ENCODE peak calls at places on chromosomes 2 and 18, in four cellular contexts. G is neural progenitor cell, E is GM23338, C is hepatocyte. K is an unnamed sample.

GRCh38 chr2:47195149-47195548 is 40.0 kb upstream of the STPG4 start:
- DNase-seq in C (peak), E (no peak), G (no peak), K (no peak)

GRCh38 chr18:32480581-32480980 is 9.9 kb upstream of the GAREM1 start:
- DNase-seq in E (no peak), G (no peak), C (peak), K (no peak)

GRCh38 chr2:2573658-2574293 is 242.7 kb upstream of the MYT1L start:
- DNase-seq in C (no peak), G (no peak), E (no peak), K (peak)

GRCh38 chr2:181770145-181770544 is 89.8 kb upstream of the NEUROD1 start:
- DNase-seq in E (no peak), G (no peak), C (no peak), K (no peak)

GRCh38 chr2:112153501-112153900 is 15.3 kb downstream of the FBLN7 start:
- DNase-seq in C (no peak), G (no peak), E (no peak), K (no peak)

GRCh38 chr2:207541933-207542332 is 12.2 kb downstream of the CREB1 start:
- DNase-seq in E (no peak), C (no peak), G (no peak), K (no peak)

GRCh38 chr2:160913323-160913722 is 246.9 kb upstream of the TANK start:
- DNase-seq in C (no peak), E (no peak), G (no peak), K (no peak)

GRCh38 chr2:56369316-56369715 is 185.5 kb downstream of the CCDC85A start:
- DNase-seq in G (no peak), E (no peak), C (no peak), K (no peak)

GRCh38 chr2:105797298-105797819 is 52.6 kb downstream of the NCK2 start:
- DNase-seq in E (no peak), G (no peak), C (no peak), K (peak)

GRCh38 chr2:227082286-227082685 is 81.7 kb downstream of the COL4A4 start:
- DNase-seq in C (no peak), G (no peak), E (no peak), K (no peak)

GRCh38 chr2:174328309-174329156 is 6.2 kb upstream of the SP9 start:
- DNase-seq in G (peak), C (peak), E (peak), K (no peak)

GRCh38 chr2:95381212-95382127 is 21.0 kb upstream of the FAHD2A start:
- DNase-seq in G (no peak), C (no peak), E (no peak), K (no peak)

GRCh38 chr2:23244656-23245055 is 140.3 kb upstream of the KLHL29 start:
- DNase-seq in C (no peak), E (no peak), G (no peak), K (no peak)

GRCh38 chr2:203861197-203861596 is 6.4 kb upstream of the CTLA4 start:
- DNase-seq in E (no peak), C (no peak), G (no peak), K (no peak)

GRCh38 chr18:46536215-46536874 is 120.7 kb downstream of the LOXHD1 start:
- DNase-seq in E (no peak), G (no peak), C (no peak), K (no peak)

GRCh38 chr2:203394519-203395227 is 66.5 kb downstream of the ABI2 start:
- DNase-seq in G (peak), E (peak), C (no peak), K (no peak)

GRCh38 chr2:230054079-230054478 is 14.6 kb downstream of the SLC16A14 start:
- DNase-seq in C (no peak), G (no peak), E (no peak), K (no peak)

GRCh38 chr2:9266711-9267110 is 60.1 kb downstream of the ASAP2 start:
- DNase-seq in C (no peak), E (no peak), G (no peak), K (no peak)

GRCh38 chr2:137173514-137173913 is 408.2 kb downstream of the THSD7B start:
- DNase-seq in C (peak), E (peak), G (no peak), K (peak)

GRCh38 chr18:50749421-50749820 is 70.4 kb downstream of the MRO start:
- DNase-seq in E (no peak), C (no peak), G (no peak), K (no peak)

GRCh38 chr2:199744676-199745075 is 106.3 kb downstream of the FTCDNL1 start:
- DNase-seq in G (no peak), E (no peak), C (peak), K (no peak)

GRCh38 chr18:3180325-3180724 is 39.4 kb downstream of the MYOM1 start:
- DNase-seq in G (peak), C (no peak), E (peak), K (no peak)

GRCh38 chr2:158665536-158666302 is 129.4 kb upstream of the DAPL1 start:
- DNase-seq in E (no peak), G (no peak), C (no peak), K (no peak)

GRCh38 chr2:21993002-21993401 is 869.2 kb downstream of the TDRD15 start:
- DNase-seq in C (no peak), G (no peak), E (no peak), K (no peak)

GRCh38 chr2:190810981-190811587 is 69.5 kb upstream of the GLS start:
- DNase-seq in G (no peak), C (no peak), E (no peak), K (no peak)

GRCh38 chr2:72710418-72711152 is 115.2 kb downstream of the EXOC6B start:
- DNase-seq in G (no peak), C (no peak), E (no peak), K (no peak)

GRCh38 chr2:8491296-8492048 is 190.4 kb upstream of the ID2 start:
- DNase-seq in G (no peak), E (no peak), C (no peak), K (no peak)

GRCh38 chr2:121521359-121521758 is 9.3 kb upstream of the RNU4ATAC start:
- DNase-seq in C (no peak), G (peak), E (no peak), K (no peak)

GRCh38 chr18:46566111-46566510 is 90.9 kb downstream of the LOXHD1 start:
- DNase-seq in G (no peak), E (no peak), C (no peak), K (no peak)

DNA sequence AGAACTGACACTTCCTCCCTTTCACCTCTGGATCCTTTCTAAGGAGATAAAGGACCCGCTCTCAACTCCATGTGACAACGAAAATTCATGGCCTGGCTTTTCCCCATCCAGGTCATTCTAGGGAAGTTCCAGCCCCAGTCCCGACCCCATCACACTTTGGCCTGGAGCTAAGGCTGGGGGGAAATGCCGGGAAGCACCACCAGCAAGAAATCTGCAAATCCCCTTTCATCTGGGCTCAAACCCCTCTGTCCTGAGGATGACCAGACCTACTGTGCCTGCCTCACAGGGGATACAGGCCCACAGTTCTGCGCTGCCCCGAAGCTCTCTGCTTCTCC is 1.3 kb downstream of the SIX2 start:
- DNase-seq in E (no peak), G (peak), C (no peak), K (no peak)
- H3K4me3 ChIP-seq in E (peak), G (no peak), C (no peak), K (no peak)

DNA sequence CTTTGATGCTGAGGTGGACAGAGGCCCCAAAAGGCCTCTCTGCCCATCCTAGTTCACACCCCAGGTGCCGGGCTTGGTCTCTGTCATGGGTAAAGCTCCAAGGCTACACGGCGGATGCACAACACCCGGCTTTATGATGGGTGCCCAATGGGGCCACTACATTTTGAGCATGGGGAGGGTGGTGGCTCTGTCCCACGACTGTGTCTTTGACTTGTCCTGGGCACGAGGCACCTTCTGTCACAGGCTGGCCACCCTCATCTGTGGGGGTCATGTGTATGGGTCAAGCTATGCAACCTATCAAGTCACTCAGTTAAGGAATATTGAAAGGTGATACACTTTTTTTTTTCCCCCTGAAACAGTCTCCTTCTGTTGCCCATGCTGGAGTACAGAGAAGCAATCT is 63.7 kb downstream of the EDAR start:
- DNase-seq in C (no peak), G (no peak), E (no peak), K (no peak)
- TF ChIP-seq EZH2phosphoT487 in C (no peak), G (no peak), E (no peak), K (no peak)

GRCh38 chr2:119009110-119009509 is 67.1 kb downstream of the MARCO start:
- DNase-seq in E (no peak), C (no peak), G (no peak), K (no peak)
- H3K4me3 ChIP-seq in E (no peak), C (no peak), G (no peak), K (no peak)

GRCh38 chr2:85666937-85667336 is 1.1 kb downstream of the SFTPB start:
- DNase-seq in G (no peak), E (no peak), C (no peak), K (no peak)

GRCh38 chr2:85668009-85668856 is at the start of gene SFTPB:
- DNase-seq in G (no peak), E (no peak), C (no peak), K (no peak)

GRCh38 chr2:85668857-85669142 is 801 bp upstream of the SFTPB start:
- DNase-seq in C (no peak), E (no peak), G (no peak), K (no peak)

GRCh38 chr2:85667561-85668008 is 414 bp downstream of the SFTPB start:
- DNase-seq in G (no peak), C (no peak), E (no peak), K (no peak)

DNA sequence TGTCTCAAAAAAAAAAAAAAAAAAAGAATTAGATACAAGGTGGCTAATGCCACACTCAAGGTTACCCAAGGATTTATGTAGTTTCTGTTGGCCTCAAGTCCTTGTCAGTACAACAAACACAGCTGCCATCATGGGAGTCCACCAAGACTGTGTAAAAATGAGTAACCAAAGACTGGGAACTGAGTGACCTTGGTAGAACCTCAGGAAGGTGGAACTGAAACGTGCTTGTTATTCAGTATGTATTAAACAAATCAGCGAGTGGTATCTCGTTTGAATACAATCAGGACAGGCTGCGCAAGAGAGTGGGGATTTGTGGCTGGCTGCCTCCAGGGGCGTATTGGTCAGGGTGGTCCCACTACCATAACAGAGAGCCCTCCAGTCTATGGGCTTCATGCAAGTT is 1.6 kb upstream of the SFTPB start:
- DNase-seq in G (no peak), E (no peak), C (no peak), K (peak)
- TF ChIP-seq EZH2phosphoT487 in G (no peak), E (no peak), C (no peak), K (no peak)

DNA sequence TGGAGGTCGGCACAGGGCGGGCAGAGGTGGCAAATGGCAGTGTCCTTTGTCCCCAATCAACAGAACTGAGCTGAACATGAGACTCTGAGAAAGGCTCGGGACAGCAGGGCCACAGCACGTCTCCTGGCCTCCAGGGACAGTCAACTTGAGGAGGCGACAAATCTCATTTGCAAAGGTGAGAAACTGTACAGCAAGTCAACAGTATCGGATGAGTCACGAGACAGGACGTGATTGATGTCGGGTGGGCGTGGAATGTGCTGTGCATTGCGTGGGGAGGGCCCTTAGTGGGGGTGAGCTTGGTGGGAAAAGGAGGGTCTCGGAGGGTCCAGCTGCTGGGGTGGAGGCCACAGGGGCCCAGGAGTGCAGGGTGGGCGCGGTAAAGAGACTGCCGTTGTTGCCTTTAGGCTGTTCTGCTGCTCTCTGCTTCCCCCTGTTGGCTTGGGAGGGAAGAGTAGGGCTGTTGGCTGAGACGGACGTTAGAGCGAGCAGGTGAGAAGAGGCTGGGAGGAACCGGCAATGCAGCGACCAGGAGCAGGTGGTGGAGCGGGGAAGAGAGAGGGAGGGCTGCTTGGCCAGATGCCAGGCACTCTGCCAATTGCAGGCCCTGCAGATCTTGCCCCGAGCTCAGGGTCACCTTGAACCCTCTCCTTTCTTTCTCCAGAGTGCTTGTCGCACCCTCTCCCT is 164.3 kb downstream of the BCL2 start:
- DNase-seq in C (peak), G (peak), E (peak), K (peak)
- H3K4me3 ChIP-seq in C (no peak), G (no peak), E (no peak), K (peak)

GRCh38 chr2:40760071-40760666 is 308.3 kb upstream of the SLC8A1 start:
- DNase-seq in G (peak), C (peak), E (peak), K (peak)
- TF ChIP-seq EZH2phosphoT487 in G (no peak), C (no peak), E (no peak), K (no peak)

GRCh38 chr2:134124047-134124753 is 129.7 kb upstream of the MGAT5 start:
- DNase-seq in G (no peak), C (peak), E (no peak), K (peak)
- H3K4me3 ChIP-seq in G (no peak), C (no peak), E (no peak), K (no peak)